ENCODE peak calls at places on chromosomes 2 and 18, in four cellular contexts. One of them, this sample, is unnamed.

GRCh38 chr2:9188823-9189222 is 17.8 kb upstream of the ASAP2 start:
- DNase-seq in GM12878: no peak
- DNase-seq in K562: no peak
- DNase-seq in H1: no peak
- DNase-seq in this sample: no peak

GRCh38 chr2:42249887-42250286 is 80.7 kb downstream of the EML4 start:
- DNase-seq in GM12878: no peak
- DNase-seq in H1: no peak
- DNase-seq in K562: no peak
- DNase-seq in this sample: no peak

GRCh38 chr2:181371782-181372292 is 85.3 kb upstream of the ITGA4 start:
- DNase-seq in K562: no peak
- DNase-seq in GM12878: no peak
- DNase-seq in H1: no peak
- DNase-seq in this sample: no peak

GRCh38 chr2:235605999-235606715 is 112.3 kb downstream of the AGAP1 start:
- DNase-seq in GM12878: no peak
- DNase-seq in H1: no peak
- DNase-seq in K562: no peak
- DNase-seq in this sample: no peak

GRCh38 chr2:27776097-27776496 is 4.6 kb downstream of the MRPL33 start:
- DNase-seq in K562: no peak
- DNase-seq in GM12878: no peak
- DNase-seq in H1: no peak
- DNase-seq in this sample: no peak

GRCh38 chr2:7044253-7045250 is 127.3 kb downstream of the RNF144A start:
- DNase-seq in K562: peak
- DNase-seq in H1: peak
- DNase-seq in GM12878: peak
- DNase-seq in this sample: peak

GRCh38 chr2:227774011-227774624 is 28.4 kb downstream of the SCYGR8 start:
- DNase-seq in H1: no peak
- DNase-seq in GM12878: no peak
- DNase-seq in K562: no peak
- DNase-seq in this sample: peak

GRCh38 chr18:63071566-63072175 is 247.9 kb downstream of the BCL2 start:
- DNase-seq in H1: no peak
- DNase-seq in GM12878: no peak
- DNase-seq in K562: no peak
- DNase-seq in this sample: no peak

GRCh38 chr2:72969706-72970105 is 52.4 kb downstream of the EMX1 start:
- DNase-seq in GM12878: no peak
- DNase-seq in K562: no peak
- DNase-seq in H1: no peak
- DNase-seq in this sample: no peak

GRCh38 chr2:38719706-38720105 is 31.5 kb downstream of the SRSF7 start:
- DNase-seq in K562: no peak
- DNase-seq in H1: no peak
- DNase-seq in GM12878: no peak
- DNase-seq in this sample: no peak

GRCh38 chr18:70074091-70074490 is 126.4 kb upstream of the CD226 start:
- DNase-seq in K562: no peak
- DNase-seq in GM12878: no peak
- DNase-seq in H1: no peak
- DNase-seq in this sample: no peak

GRCh38 chr2:159933727-159934049 is 128.7 kb downstream of the PLA2R1 start:
- DNase-seq in GM12878: peak
- DNase-seq in H1: no peak
- DNase-seq in K562: no peak
- DNase-seq in this sample: no peak

GRCh38 chr18:12516049-12516677 is 108.4 kb downstream of the PRELID3A start:
- DNase-seq in GM12878: no peak
- DNase-seq in H1: no peak
- DNase-seq in K562: no peak
- DNase-seq in this sample: no peak

GRCh38 chr2:12402440-12403139 is 314.1 kb upstream of the TRIB2 start:
- DNase-seq in H1: no peak
- DNase-seq in GM12878: no peak
- DNase-seq in K562: no peak
- DNase-seq in this sample: no peak

GRCh38 chr2:28152585-28153284 is 239.9 kb upstream of the FOSL2 start:
- DNase-seq in H1: no peak
- DNase-seq in GM12878: no peak
- DNase-seq in K562: no peak
- DNase-seq in this sample: no peak

GRCh38 chr2:168346725-168347477 is 99.5 kb upstream of the STK39 start:
- DNase-seq in H1: peak
- DNase-seq in K562: peak
- DNase-seq in GM12878: peak
- DNase-seq in this sample: peak

GRCh38 chr2:165647409-165647808 is 146.6 kb downstream of the GALNT3 start:
- DNase-seq in K562: no peak
- DNase-seq in GM12878: no peak
- DNase-seq in H1: no peak
- DNase-seq in this sample: no peak

GRCh38 chr2:239227661-239228371 is 173.0 kb downstream of the HDAC4 start:
- DNase-seq in K562: no peak
- DNase-seq in H1: no peak
- DNase-seq in GM12878: no peak
- DNase-seq in this sample: no peak

GRCh38 chr2:67544286-67544685 is 147.2 kb downstream of the ETAA1 start:
- DNase-seq in GM12878: no peak
- DNase-seq in H1: no peak
- DNase-seq in K562: no peak
- DNase-seq in this sample: no peak

GRCh38 chr2:149544692-149545091 is 42.9 kb downstream of the MMADHC start:
- DNase-seq in GM12878: no peak
- DNase-seq in H1: no peak
- DNase-seq in K562: no peak
- DNase-seq in this sample: no peak

GRCh38 chr2:173291412-173291811 is 63.3 kb upstream of the CDCA7 start:
- DNase-seq in K562: no peak
- DNase-seq in H1: no peak
- DNase-seq in GM12878: no peak
- DNase-seq in this sample: no peak
- TF ChIP-seq EGR1 in K562: no peak
- TF ChIP-seq EGR1 in H1: no peak
- TF ChIP-seq EGR1 in GM12878: no peak
- TF ChIP-seq EGR1 in this sample: no peak

GRCh38 chr18:9697121-9697520 is 11.0 kb upstream of the RAB31 start:
- DNase-seq in H1: no peak
- DNase-seq in K562: no peak
- DNase-seq in GM12878: no peak
- DNase-seq in this sample: no peak

GRCh38 chr18:9696701-9697100 is 11.4 kb upstream of the RAB31 start:
- DNase-seq in H1: no peak
- DNase-seq in GM12878: no peak
- DNase-seq in K562: no peak
- DNase-seq in this sample: no peak

GRCh38 chr18:9696112-9696511 is 12.0 kb upstream of the RAB31 start:
- DNase-seq in K562: no peak
- DNase-seq in H1: no peak
- DNase-seq in GM12878: no peak
- DNase-seq in this sample: no peak

GRCh38 chr18:9700261-9700796 is 7.8 kb upstream of the RAB31 start:
- DNase-seq in GM12878: no peak
- DNase-seq in H1: no peak
- DNase-seq in K562: no peak
- DNase-seq in this sample: no peak

DNA sequence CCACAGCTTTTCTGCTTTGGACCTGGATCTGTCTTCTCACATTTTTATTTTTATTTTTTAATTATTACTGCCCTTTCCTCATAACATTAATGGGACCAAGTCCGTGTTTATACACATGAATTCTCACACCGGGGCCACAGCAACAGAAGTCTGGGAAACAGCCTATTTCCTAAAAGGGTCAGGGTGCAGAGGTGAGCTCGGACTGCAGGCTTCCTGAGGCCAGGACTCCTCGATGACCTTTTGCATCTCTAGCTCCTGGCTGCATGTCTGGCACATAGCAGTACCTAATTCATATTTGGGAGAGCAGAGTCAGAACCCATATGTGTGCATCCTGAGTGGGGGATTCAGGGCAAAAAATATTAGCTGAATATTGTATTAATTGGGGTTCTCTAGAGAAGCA is 9.6 kb upstream of the RAB31 start:
- DNase-seq in H1: no peak
- DNase-seq in K562: no peak
- DNase-seq in GM12878: no peak
- DNase-seq in this sample: no peak
- TF ChIP-seq EGR1 in H1: no peak
- TF ChIP-seq EGR1 in K562: no peak
- TF ChIP-seq EGR1 in GM12878: no peak
- TF ChIP-seq EGR1 in this sample: no peak

DNA sequence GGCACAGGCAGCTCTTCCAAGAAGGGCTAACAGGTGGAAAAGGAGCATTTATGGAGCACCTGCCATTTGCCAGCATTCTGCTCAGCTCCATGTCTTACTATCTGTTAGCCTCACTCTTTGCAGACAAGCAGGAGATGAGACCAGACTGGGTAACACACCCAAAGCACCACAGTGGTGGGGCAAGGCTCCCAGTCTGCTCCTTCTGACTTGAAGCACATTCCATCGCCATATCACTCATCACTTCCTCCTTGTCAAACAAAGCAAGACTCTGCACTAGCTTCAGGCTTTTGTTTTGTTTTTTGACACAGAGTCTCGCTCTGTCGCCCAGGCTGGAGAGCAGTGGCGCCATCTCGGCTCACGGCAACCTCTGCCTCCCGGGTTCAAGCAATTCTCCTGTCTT is 182.8 kb downstream of the MGAT5 start:
- DNase-seq in H1: no peak
- DNase-seq in GM12878: no peak
- DNase-seq in K562: no peak
- DNase-seq in this sample: no peak
- TF ChIP-seq EGR1 in H1: no peak
- TF ChIP-seq EGR1 in GM12878: no peak
- TF ChIP-seq EGR1 in K562: no peak
- TF ChIP-seq EGR1 in this sample: no peak

GRCh38 chr18:30971338-30971956 is 71.1 kb downstream of the DSC3 start:
- DNase-seq in H1: no peak
- DNase-seq in K562: peak
- DNase-seq in GM12878: no peak
- DNase-seq in this sample: peak
- TF ChIP-seq EGR1 in H1: no peak
- TF ChIP-seq EGR1 in K562: no peak
- TF ChIP-seq EGR1 in GM12878: no peak
- TF ChIP-seq EGR1 in this sample: no peak

GRCh38 chr2:136081582-136082210 is 36.3 kb downstream of the CXCR4 start:
- DNase-seq in H1: no peak
- DNase-seq in K562: no peak
- DNase-seq in GM12878: no peak
- DNase-seq in this sample: no peak
- TF ChIP-seq EGR1 in H1: no peak
- TF ChIP-seq EGR1 in K562: no peak
- TF ChIP-seq EGR1 in GM12878: no peak
- TF ChIP-seq EGR1 in this sample: no peak

GRCh38 chr2:71453404-71454220 is at the start of gene DYSF:
- DNase-seq in H1: peak
- DNase-seq in GM12878: no peak
- DNase-seq in K562: peak
- DNase-seq in this sample: no peak
- TF ChIP-seq EGR1 in H1: peak
- TF ChIP-seq EGR1 in GM12878: no peak
- TF ChIP-seq EGR1 in K562: peak
- TF ChIP-seq EGR1 in this sample: no peak